ENCODE peak calls at places on chromosomes 2 and 18, in six cellular contexts. U is K562, X is spleen, J is A549, Z is foreskin keratinocyte, Q is body of pancreas. M is an unnamed sample.

GRCh38 chr2:113111823-113112287 is 15.5 kb upstream of the IL1RN start:
- DNase-seq in U (no peak), X (no peak), J (no peak), Z (no peak), Q (no peak), M (peak; percentile 44)

GRCh38 chr2:228841475-228841874 is 429.6 kb downstream of the PID1 start:
- DNase-seq in U (no peak), X (no peak), J (no peak), Z (no peak), Q (no peak), M (no peak)

GRCh38 chr2:8447610-8448221 is 234.1 kb upstream of the ID2 start:
- DNase-seq in U (no peak), X (no peak), J (peak; percentile 79), Z (no peak), Q (no peak), M (no peak)

GRCh38 chr2:142892715-142893114 is 15.3 kb downstream of the KYNU start:
- DNase-seq in U (no peak), X (no peak), J (no peak), Z (no peak), Q (no peak), M (no peak)

GRCh38 chr2:70381821-70382220 is 80.0 kb upstream of the FAM136A start:
- DNase-seq in U (no peak), X (no peak), J (no peak), Z (peak; percentile 95), Q (peak; percentile 17), M (no peak)

GRCh38 chr2:85961754-85962153 is 73.0 kb upstream of the ST3GAL5 start:
- DNase-seq in U (no peak), X (no peak), J (no peak), Z (no peak), Q (no peak), M (no peak)

GRCh38 chr2:61671561-61672315 is 133.6 kb upstream of the XPO1 start:
- DNase-seq in U (no peak), X (no peak), J (no peak), Z (no peak), Q (no peak), M (no peak)

GRCh38 chr18:47331051-47331450 is 79.6 kb upstream of the SKOR2 start:
- DNase-seq in U (no peak), X (no peak), J (no peak), Z (no peak), Q (no peak), M (no peak)

GRCh38 chr18:25349131-25349925 is 2.6 kb downstream of the ZNF521 start:
- DNase-seq in U (no peak), X (peak; percentile 81), J (no peak), Z (no peak), Q (no peak), M (peak; percentile 30)

GRCh38 chr18:48573632-48574293 is 34.9 kb downstream of the CTIF start:
- DNase-seq in U (peak; percentile 36), X (peak; percentile 61), J (no peak), Z (no peak), Q (no peak), M (no peak)

GRCh38 chr2:150663143-150663542 is 175.7 kb upstream of the RND3 start:
- DNase-seq in U (no peak), X (no peak), J (no peak), Z (peak; percentile 65), Q (no peak), M (no peak)

GRCh38 chr2:72134408-72134996 is 13.2 kb downstream of the CYP26B1 start:
- DNase-seq in U (no peak), X (no peak), J (no peak), Z (no peak), Q (no peak), M (no peak)

GRCh38 chr18:42052137-42052708 is 97.2 kb downstream of the PIK3C3 start:
- DNase-seq in U (no peak), X (no peak), J (no peak), Z (no peak), Q (no peak), M (no peak)
- TF ChIP-seq CTCF in U (no peak), X (no peak), J (peak; percentile 43), Z (peak; percentile 56), Q (no peak), M (peak; percentile 30)

GRCh38 chr2:75612108-75612861 is 34.3 kb upstream of the MRPL19 start:
- DNase-seq in U (no peak), X (no peak), J (no peak), Z (no peak), Q (no peak), M (no peak)

GRCh38 chr2:75612862-75613243 is 33.7 kb upstream of the MRPL19 start:
- DNase-seq in U (no peak), X (no peak), J (no peak), Z (no peak), Q (no peak), M (no peak)

GRCh38 chr2:75616933-75617332 is 29.6 kb upstream of the MRPL19 start:
- DNase-seq in U (no peak), X (no peak), J (no peak), Z (no peak), Q (no peak), M (no peak)

GRCh38 chr2:75610671-75611070 is 35.9 kb upstream of the MRPL19 start:
- DNase-seq in U (no peak), X (no peak), J (no peak), Z (no peak), Q (no peak), M (no peak)

GRCh38 chr2:75614062-75614710 is 32.4 kb upstream of the MRPL19 start:
- DNase-seq in U (no peak), X (no peak), J (no peak), Z (no peak), Q (no peak), M (no peak)
- H3K27ac ChIP-seq in U (no peak overlapping the region), X (no peak overlapping the region), J (no peak overlapping the region), Z (no peak overlapping the region), Q (no peak overlapping the region), M (no peak overlapping the region)

DNA sequence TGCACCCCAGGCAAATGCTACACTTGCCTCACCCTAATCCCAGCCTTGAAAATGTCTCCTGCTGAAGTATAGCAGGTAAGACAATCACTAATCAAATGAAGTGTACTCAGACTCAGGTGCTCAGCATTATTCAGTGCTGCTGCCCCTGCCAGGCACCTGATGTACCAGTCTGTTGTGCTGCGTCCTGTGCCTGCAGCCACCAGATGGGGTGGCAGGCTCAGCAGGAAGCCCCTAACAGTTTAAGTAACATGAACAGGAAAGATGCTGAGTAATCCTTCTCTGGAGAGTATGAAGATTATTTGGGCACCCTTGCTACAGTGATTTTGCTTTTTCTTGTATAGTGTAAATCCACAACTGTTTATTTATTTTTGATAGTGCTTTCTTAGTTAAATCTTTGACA is 69.1 kb downstream of the TACR1 start:
- DNase-seq in U (no peak), X (no peak), J (no peak), Z (no peak), Q (no peak), M (no peak)
- TF ChIP-seq CTCF in U (no peak), X (peak; percentile 29), J (peak; percentile 8), Z (peak; percentile 41), Q (no peak), M (no peak)

DNA sequence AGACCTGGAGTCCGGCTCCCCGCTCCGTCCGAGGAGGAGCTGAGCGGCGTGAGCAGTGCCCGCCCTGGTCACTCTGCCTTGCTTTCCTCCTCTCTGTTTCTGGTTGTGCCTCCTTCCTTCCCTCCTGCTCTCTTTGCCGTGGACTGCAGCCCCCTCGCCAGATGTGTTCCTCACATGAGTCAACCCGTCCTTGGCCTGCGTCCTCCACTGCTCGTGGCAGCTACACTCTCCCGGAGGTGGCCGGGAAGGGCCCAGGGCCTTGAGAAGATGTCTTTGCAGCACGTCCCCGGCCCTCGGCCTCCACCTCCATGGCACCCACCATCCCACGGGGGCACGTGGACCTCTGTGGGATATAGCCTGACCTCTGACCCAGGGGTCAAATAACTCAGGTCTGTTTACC is 42.4 kb downstream of the NFATC1 start:
- DNase-seq in U (no peak), X (no peak), J (no peak), Z (no peak), Q (no peak), M (no peak)
- H3K27ac ChIP-seq in U (no peak overlapping the region), X (no peak overlapping the region), J (no peak overlapping the region), Z (no peak overlapping the region), Q (no peak overlapping the region), M (no peak overlapping the region)

GRCh38 chr2:120907822-120908221 is 172.2 kb downstream of the GLI2 start:
- DNase-seq in U (no peak), X (no peak), J (no peak), Z (no peak), Q (no peak), M (no peak)
- TF ChIP-seq CTCF in U (peak; percentile 39), X (no peak), J (peak; percentile 45), Z (peak; percentile 49), Q (no peak), M (no peak)

DNA sequence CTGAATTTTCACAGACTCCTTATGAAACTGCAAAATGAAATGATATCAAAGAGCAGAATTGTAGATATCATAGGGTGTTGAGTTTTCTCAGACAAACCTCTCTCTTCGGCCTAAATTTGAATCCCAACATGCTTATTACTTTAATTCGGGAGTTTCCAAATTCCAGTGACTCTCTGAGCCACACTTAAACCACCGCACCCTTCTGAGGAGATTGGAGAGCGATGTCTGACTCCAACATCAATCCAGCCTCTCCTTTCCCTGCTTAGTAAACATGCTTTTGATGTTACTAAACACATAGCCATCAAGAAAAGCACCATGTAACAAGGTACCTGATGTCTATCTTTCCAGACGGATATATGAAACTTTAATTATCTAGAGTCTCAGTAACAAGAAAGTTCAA is 103.1 kb upstream of the ARHGAP28 start:
- DNase-seq in U (no peak), X (no peak), J (no peak), Z (no peak), Q (no peak), M (no peak)
- H3K27ac ChIP-seq in U (no peak overlapping the region), X (no peak overlapping the region), J (no peak overlapping the region), Z (no peak overlapping the region), Q (no peak overlapping the region), M (no peak overlapping the region)

GRCh38 chr2:26086155-26086634 is 52.3 kb downstream of the RAB10 start:
- DNase-seq in U (no peak), X (no peak), J (no peak), Z (peak; percentile 47), Q (no peak), M (no peak)

GRCh38 chr2:26089337-26089736 is 55.5 kb downstream of the RAB10 start:
- DNase-seq in U (no peak), X (no peak), J (no peak), Z (no peak), Q (no peak), M (no peak)

GRCh38 chr2:26086779-26087178 is 52.9 kb downstream of the RAB10 start:
- DNase-seq in U (no peak), X (no peak), J (no peak), Z (no peak), Q (no peak), M (no peak)

DNA sequence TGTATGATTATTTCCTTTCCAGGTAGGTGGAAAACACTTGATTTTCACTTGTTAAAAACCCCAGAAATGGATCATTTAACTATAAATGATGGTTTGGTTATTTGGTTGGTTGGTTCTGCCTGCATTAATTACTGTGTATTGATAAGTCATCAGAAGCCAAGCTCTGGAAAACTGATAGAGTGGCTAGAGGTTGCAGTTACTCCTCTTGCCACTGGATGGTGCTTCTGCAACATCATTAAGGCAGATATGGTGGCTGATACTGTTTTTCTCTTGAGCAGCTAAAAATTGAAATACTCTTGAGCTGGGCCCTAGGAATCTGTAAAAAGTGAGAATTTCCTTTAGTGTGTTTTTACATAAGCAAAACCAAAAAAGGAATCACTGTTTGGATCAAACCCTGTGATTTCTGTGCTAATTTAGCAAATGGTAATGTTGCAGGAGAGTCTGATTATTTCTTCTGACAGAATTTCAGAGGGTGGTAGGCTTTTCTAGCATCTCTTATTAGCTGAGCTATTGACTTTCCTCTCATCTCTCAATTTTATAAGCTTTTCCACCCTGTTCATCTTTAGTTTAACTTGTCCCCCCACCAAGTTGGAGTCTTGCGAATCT is 54.3 kb downstream of the RAB10 start:
- DNase-seq in U (peak; percentile 44), X (no peak), J (peak; percentile 51), Z (no peak), Q (no peak), M (no peak)
- TF ChIP-seq CTCF in U (peak; percentile 74), X (peak; percentile 78), J (peak; percentile 77), Z (peak; percentile 69), Q (peak; percentile 72), M (peak; percentile 41)